ENCODE peak calls at places on chromosomes 2 and 18, in four cellular contexts. One of them, this sample, is unnamed.

GRCh38 chr2:4745596-4745995 is 946.6 kb upstream of the SOX11 start:
- DNase-seq in memory B cell: no peak
- DNase-seq in left colon: no peak
- DNase-seq in pancreas: no peak
- DNase-seq in this sample: no peak

GRCh38 chr2:59806486-59806885 is 747.0 kb downstream of the BCL11A start:
- DNase-seq in memory B cell: no peak
- DNase-seq in left colon: no peak
- DNase-seq in pancreas: no peak
- DNase-seq in this sample: no peak

GRCh38 chr2:29224693-29225551 is 109.7 kb downstream of the CLIP4 start:
- DNase-seq in memory B cell: no peak
- DNase-seq in left colon: peak
- DNase-seq in pancreas: no peak
- DNase-seq in this sample: no peak

GRCh38 chr2:171160630-171161424 is at the start of gene TLK1:
- DNase-seq in memory B cell: peak
- DNase-seq in left colon: peak
- DNase-seq in pancreas: peak
- DNase-seq in this sample: peak

GRCh38 chr2:205903549-205904129 is 182.3 kb downstream of the INO80D start:
- DNase-seq in memory B cell: no peak
- DNase-seq in left colon: peak
- DNase-seq in pancreas: peak
- DNase-seq in this sample: no peak

GRCh38 chr2:73716518-73717250 is 20.5 kb downstream of the TPRKB start:
- DNase-seq in memory B cell: no peak
- DNase-seq in left colon: peak
- DNase-seq in pancreas: no peak
- DNase-seq in this sample: no peak

GRCh38 chr18:8400193-8400752 is 209.0 kb upstream of the RAB12 start:
- DNase-seq in memory B cell: no peak
- DNase-seq in left colon: no peak
- DNase-seq in pancreas: no peak
- DNase-seq in this sample: no peak

GRCh38 chr2:143907801-143908200 is 612.1 kb downstream of the ZEB2 start:
- DNase-seq in memory B cell: no peak
- DNase-seq in left colon: no peak
- DNase-seq in pancreas: no peak
- DNase-seq in this sample: no peak

GRCh38 chr2:4780679-4781078 is 911.5 kb upstream of the SOX11 start:
- DNase-seq in memory B cell: no peak
- DNase-seq in left colon: no peak
- DNase-seq in pancreas: no peak
- DNase-seq in this sample: no peak

GRCh38 chr2:111045771-111046444 is 74.8 kb upstream of the BCL2L11 start:
- DNase-seq in memory B cell: no peak
- DNase-seq in left colon: no peak
- DNase-seq in pancreas: no peak
- DNase-seq in this sample: no peak

GRCh38 chr2:9946076-9946475 is 5.4 kb upstream of the GRHL1 start:
- DNase-seq in memory B cell: no peak
- DNase-seq in left colon: no peak
- DNase-seq in pancreas: no peak
- DNase-seq in this sample: no peak